ENCODE peak calls at places on chromosomes 16 and 17, in four cellular contexts. M is HCT116, D is K562, L is HepG2. R is an unnamed sample.

GRCh38 chr16:11315499-11315898 is 29.8 kb upstream of the RMI2 start:
- DNase-seq in D (no peak), M (no peak), L (no peak), R (peak)

GRCh38 chr17:73746314-73747073 is 102.2 kb upstream of the SDK2 start:
- DNase-seq in L (no peak), M (no peak), D (no peak), R (no peak)

GRCh38 chr16:24562811-24563210 is 23.4 kb downstream of the RBBP6 start:
- DNase-seq in M (no peak), L (no peak), D (no peak), R (no peak)

GRCh38 chr16:4114257-4115208 is 1.7 kb downstream of the ADCY9 start:
- DNase-seq in M (no peak), L (no peak), D (no peak), R (peak)

GRCh38 chr17:71494045-71494444 is 626.8 kb upstream of the SOX9 start:
- DNase-seq in M (no peak), L (no peak), D (no peak), R (no peak)

GRCh38 chr17:42920922-42921321 is 20.3 kb downstream of the G6PC1 start:
- DNase-seq in D (no peak), M (no peak), L (peak), R (no peak)

GRCh38 chr17:68398731-68399637 is 58.3 kb downstream of the WIPI1 start:
- DNase-seq in L (peak), M (peak), D (peak), R (no peak)

GRCh38 chr17:20187049-20187448 is 177.9 kb downstream of the SPECC1 start:
- DNase-seq in L (no peak), M (no peak), D (no peak), R (no peak)

GRCh38 chr16:57643166-57643813 is 14.9 kb downstream of the ADGRG1 start:
- DNase-seq in M (no peak), D (no peak), L (no peak), R (no peak)

GRCh38 chr17:33267279-33267790 is 25.8 kb downstream of the ASIC2 start:
- DNase-seq in M (no peak), D (no peak), L (no peak), R (no peak)

GRCh38 chr17:73251871-73252270 is 9.8 kb downstream of the CPSF4L start:
- DNase-seq in L (no peak), D (no peak), M (no peak), R (no peak)

GRCh38 chr16:80996688-80997138 is 10.0 kb downstream of the CMC2 start:
- DNase-seq in L (no peak), D (no peak), M (no peak), R (no peak)

GRCh38 chr17:46191332-46192210 is 1.7 kb downstream of the KANSL1 start:
- DNase-seq in M (no peak), D (peak), L (peak), R (no peak)

GRCh38 chr17:78896091-78896833 is 6.7 kb downstream of the CEP295NL start:
- DNase-seq in D (no peak), L (no peak), M (no peak), R (no peak)

GRCh38 chr16:3497771-3498170 is 2.5 kb upstream of the C16orf90 start:
- DNase-seq in D (no peak), M (no peak), L (no peak), R (no peak)

GRCh38 chr17:604719-605118 is 109.9 kb downstream of the VPS53 start:
- DNase-seq in L (no peak), D (no peak), M (no peak), R (no peak)

GRCh38 chr16:29994613-29995329 is 646 bp downstream of the HIRIP3 start:
- DNase-seq in D (peak), M (no peak), L (no peak), R (no peak)

GRCh38 chr17:56098746-56099145 is 54.5 kb upstream of the ANKFN1 start:
- DNase-seq in M (no peak), L (no peak), D (no peak), R (no peak)

GRCh38 chr17:33200116-33200515 is 93.0 kb downstream of the ASIC2 start:
- DNase-seq in D (no peak), L (no peak), M (no peak), R (no peak)

GRCh38 chr17:62966426-62967110 is 533 bp downstream of the TANC2 start:
- DNase-seq in D (no peak), L (no peak), M (no peak), R (no peak)

GRCh38 chr17:64384253-64385186 is 6.1 kb downstream of the PECAM1 start:
- DNase-seq in D (no peak), M (no peak), L (peak), R (no peak)

GRCh38 chr16:50284131-50284911 is 18.0 kb downstream of the ADCY7 start:
- DNase-seq in L (peak), M (no peak), D (no peak), R (no peak)

GRCh38 chr16:85462405-85463227 is 150.5 kb upstream of the GSE1 start:
- DNase-seq in L (no peak), M (no peak), D (peak), R (no peak)

GRCh38 chr16:75092777-75093176 is 23.8 kb downstream of the LDHD start:
- DNase-seq in M (no peak), D (no peak), L (no peak), R (no peak)

GRCh38 chr16:2950773-2951172 is 13.3 kb upstream of the KREMEN2 start:
- DNase-seq in D (no peak), L (no peak), M (no peak), R (no peak)

GRCh38 chr16:50696126-50696525 is 2.7 kb downstream of the NOD2 start:
- DNase-seq in M (no peak), D (no peak), L (peak), R (no peak)

GRCh38 chr17:4536742-4537411 is 18.3 kb downstream of the MYBBP1A start:
- DNase-seq in L (no peak), D (no peak), M (no peak), R (no peak)

GRCh38 chr16:8571061-8571596 is 19.2 kb downstream of the TMEM114 start:
- DNase-seq in D (no peak), M (no peak), L (peak), R (no peak)

GRCh38 chr17:73560661-73561060 is 83.6 kb downstream of the SDK2 start:
- DNase-seq in M (peak), L (peak), D (no peak), R (no peak)

GRCh38 chr17:44084131-44084538 is 13.6 kb downstream of the G6PC3 start:
- DNase-seq in D (peak), L (no peak), M (no peak), R (no peak)

GRCh38 chr17:71412803-71413202 is 708.0 kb upstream of the SOX9 start:
- DNase-seq in M (peak), L (no peak), D (no peak), R (no peak)

GRCh38 chr16:14452066-14452465 is 178.0 kb downstream of the PARN start:
- DNase-seq in L (no peak), D (no peak), M (no peak), R (no peak)

GRCh38 chr16:14455577-14455976 is 174.5 kb downstream of the PARN start:
- DNase-seq in M (peak), L (peak), D (peak), R (no peak)

GRCh38 chr16:14456793-14457481 is 173.1 kb downstream of the PARN start:
- DNase-seq in M (no peak), L (no peak), D (no peak), R (no peak)

GRCh38 chr16:14458576-14458975 is 171.5 kb downstream of the PARN start:
- DNase-seq in D (no peak), M (no peak), L (no peak), R (peak)

DNA sequence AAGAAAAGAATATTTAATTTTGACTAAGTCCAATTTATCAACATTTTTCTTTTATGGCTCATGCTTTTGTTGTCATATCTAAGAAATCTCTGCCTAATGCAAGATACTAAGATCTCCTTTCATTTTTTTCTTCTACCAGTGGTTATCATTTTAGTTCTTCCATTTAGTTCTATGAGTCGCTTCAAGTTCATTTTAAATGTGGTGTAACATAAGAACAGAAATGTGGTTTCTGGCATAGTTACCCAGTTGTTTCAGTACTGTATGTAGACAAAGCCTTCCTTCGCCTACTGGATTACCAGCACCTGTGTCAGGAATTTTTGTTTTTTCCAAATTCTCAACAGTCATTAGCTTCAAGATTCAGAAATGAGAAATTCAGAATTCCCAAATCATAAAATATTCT is 175.7 kb downstream of the PARN start:
- DNase-seq in D (no peak), M (no peak), L (no peak), R (no peak)
- TF ChIP-seq JUND in D (no peak), M (no peak), L (no peak), R (no peak)

DNA sequence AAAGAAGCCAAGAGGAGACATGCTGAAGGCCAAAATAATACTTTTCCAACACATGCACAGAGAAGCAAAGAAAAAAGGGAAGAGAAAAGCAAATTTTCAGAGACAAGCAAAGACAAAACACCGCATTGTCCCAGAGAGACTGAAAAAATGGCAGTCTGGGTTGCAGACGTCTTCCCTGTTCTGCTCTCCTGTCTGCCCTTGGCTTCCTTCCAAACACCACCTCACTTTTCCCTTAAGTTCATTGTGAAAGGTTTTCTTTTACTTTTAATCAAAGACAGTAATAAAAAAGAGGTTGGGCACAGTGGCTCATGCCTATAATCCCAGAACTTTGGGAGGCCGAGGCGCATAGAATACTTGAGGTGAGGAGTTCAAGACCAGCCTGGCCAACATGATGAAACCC is 21.2 kb upstream of the VAT1L start:
- DNase-seq in L (no peak), D (no peak), M (no peak), R (no peak)
- TF ChIP-seq JUND in L (no peak), D (no peak), M (no peak), R (no peak)

DNA sequence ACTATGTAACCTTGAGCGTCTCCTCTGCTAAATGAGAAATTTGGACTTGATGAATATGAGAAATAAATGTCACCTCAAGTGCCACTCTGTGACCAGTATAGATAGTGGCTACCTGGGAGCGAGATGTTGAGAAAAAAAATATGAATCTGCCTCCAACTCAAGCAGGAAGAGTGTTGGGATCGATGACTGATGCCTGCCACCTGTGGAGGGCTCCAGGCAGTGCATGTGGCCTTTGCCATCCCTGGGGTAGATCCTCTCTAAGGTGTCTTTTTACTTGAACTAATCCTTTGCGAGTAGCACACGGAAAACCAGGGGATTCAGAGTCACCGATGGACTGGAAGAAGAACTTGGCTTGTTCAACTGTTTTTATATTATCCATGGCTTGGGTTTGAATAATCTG is 9.4 kb downstream of the CCDC182 start:
- DNase-seq in D (peak), M (peak), L (peak), R (no peak)
- TF ChIP-seq JUND in D (no peak), M (no peak), L (no peak), R (no peak)

DNA sequence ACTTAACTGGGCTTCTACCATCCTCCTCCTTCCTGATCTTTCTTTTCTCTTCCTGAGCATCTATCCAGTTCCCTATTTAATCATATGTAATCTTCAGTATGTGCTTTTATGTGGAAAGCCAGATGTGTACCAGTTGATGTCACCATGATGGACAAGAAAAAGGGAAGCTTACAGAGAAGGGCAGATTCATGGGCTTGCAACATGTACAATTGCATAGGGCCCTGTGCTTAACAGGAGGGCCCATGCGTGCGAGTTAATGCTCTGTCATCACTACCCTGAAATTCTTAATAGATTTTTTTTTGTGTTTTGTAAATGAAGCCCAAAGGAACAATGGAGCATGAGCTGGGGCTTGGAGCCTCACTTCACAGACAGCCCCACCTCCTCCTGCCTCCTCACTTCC is 124.3 kb downstream of the CDH13 start:
- DNase-seq in L (no peak), M (no peak), D (no peak), R (no peak)
- TF ChIP-seq JUND in L (no peak), M (no peak), D (no peak), R (no peak)

GRCh38 chr17:31532161-31532515 is 140.7 kb downstream of the RAB11FIP4 start:
- DNase-seq in M (no peak), D (no peak), L (no peak), R (no peak)

GRCh38 chr17:31529841-31530251 is 138.4 kb downstream of the RAB11FIP4 start:
- DNase-seq in L (no peak), D (no peak), M (no peak), R (no peak)

GRCh38 chr17:31530391-31530990 is 139.0 kb downstream of the RAB11FIP4 start:
- DNase-seq in L (no peak), M (no peak), D (no peak), R (no peak)

GRCh38 chr17:31532526-31532925 is 141.1 kb downstream of the RAB11FIP4 start:
- DNase-seq in L (no peak), D (no peak), M (no peak), R (no peak)

DNA sequence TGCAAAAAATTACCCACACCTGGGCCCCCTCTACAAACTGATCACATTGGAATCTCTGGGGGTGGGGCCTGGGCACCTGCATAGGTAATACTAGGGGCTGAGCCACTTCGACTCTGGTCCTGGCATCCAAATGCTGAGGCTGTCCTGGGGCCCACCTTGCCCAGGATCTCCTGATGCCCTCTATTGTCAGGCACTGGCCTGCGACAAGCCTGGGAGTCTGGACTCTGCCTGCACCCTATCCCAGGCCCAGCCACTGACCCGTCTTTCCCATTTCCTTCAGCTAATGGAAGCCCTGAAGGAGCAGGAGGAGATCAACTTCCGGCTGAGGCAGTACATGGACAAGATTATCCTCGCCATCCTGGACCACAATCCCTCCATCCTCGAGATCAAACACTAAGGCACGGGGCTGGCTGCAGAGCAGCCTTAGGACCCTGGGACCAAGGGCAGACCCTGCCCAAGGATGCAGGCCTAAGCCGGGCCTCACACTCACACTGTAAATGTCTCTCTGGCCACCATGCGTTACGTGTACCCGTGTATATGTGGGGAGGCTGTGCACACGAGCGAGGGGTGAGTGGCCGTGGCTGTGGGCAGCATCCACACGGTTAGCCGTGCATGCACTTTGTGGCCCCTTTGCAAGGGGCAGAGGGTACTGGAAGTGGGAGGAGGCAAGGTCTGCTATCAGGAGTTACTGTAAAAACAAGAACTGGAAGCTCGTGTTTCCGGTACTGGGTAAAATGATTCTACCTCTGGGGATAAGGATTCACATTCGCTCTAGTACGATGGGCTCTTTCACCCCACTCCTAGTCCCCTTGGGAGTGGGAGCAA is 140.1 kb downstream of the RAB11FIP4 start:
- DNase-seq in L (no peak), M (no peak), D (no peak), R (no peak)
- TF ChIP-seq JUND in L (no peak), M (no peak), D (no peak), R (no peak)

DNA sequence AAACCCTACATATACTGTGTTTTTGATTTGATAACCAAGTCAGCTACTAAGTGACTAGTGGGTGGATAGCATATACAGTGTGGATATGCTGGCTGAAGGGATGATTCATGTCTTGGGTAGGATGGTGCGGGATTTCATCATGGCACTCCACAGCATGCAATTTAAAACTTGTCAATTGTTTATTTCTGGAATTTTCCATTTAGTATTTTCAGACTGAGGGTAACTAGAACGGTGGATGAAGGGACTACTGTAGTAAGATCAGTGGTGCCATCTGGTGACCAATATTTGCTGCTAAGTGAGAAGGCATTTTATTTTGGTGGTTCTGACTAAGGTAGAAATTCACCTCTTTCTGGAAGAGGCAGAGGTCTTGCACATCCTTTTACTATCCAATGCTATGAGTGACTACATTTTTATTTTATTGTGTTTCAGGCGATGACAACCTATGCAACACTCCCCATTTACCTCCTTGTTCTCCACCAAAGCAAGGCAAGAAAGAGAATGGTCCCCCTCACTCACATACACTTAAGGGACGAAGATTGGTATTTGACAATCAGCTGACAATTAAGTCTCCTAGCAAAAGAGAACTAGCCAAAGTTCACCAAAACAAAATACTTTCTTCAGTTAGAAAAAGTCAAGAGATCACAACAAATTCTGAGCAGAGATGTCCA is 3.1 kb downstream of the CDC6 start:
- DNase-seq in D (no peak), L (peak), M (peak), R (no peak)
- TF ChIP-seq JUND in D (no peak), L (no peak), M (no peak), R (no peak)

R was measured in H1.